ENCODE peak calls at places on chromosomes 1 and 21, in seven cellular contexts. M is fibroblast of lung, G is brain microvascular endothelial cell, N is endothelial cell of umbilical vein, X is fibroblast of the aortic adventitia, B is OCI-LY7, P is A549. J is an unnamed sample.

GRCh38 chr21:37231247-37231645 is 35.9 kb downstream of the VPS26C start:
- DNase-seq in G (no peak), B (no peak), M (no peak), X (no peak), P (no peak), N (no peak), J (no peak)

GRCh38 chr1:179921981-179922380 is 32.6 kb upstream of the CEP350 start:
- DNase-seq in M (peak), P (no peak), B (no peak), X (no peak), G (no peak), N (no peak), J (no peak)

GRCh38 chr1:212607206-212607923 is 1.2 kb upstream of the ATF3 start:
- DNase-seq in X (no peak), N (peak), M (no peak), B (peak), G (no peak), P (no peak), J (no peak)

GRCh38 chr1:236144446-236145150 is 2.3 kb downstream of the GPR137B start:
- DNase-seq in P (no peak), M (no peak), G (no peak), X (no peak), N (no peak), B (no peak), J (no peak)

GRCh38 chr21:37367758-37368535 is 1.4 kb downstream of the DYRK1A start:
- DNase-seq in X (peak), N (peak), B (peak), G (peak), P (no peak), M (peak), J (no peak)

GRCh38 chr1:10651793-10652192 is 144.7 kb downstream of the CASZ1 start:
- DNase-seq in P (no peak), M (no peak), G (no peak), N (no peak), B (no peak), X (no peak), J (no peak)

GRCh38 chr1:7301346-7301993 is 469.6 kb upstream of the VAMP3 start:
- DNase-seq in P (peak), X (no peak), N (no peak), G (peak), B (no peak), M (peak), J (no peak)

GRCh38 chr1:110107867-110108469 is 4.3 kb upstream of the UBL4B start:
- DNase-seq in G (no peak), P (no peak), X (no peak), B (no peak), M (no peak), N (no peak), J (no peak)

GRCh38 chr1:205668951-205669340 is 11.4 kb downstream of the SLC45A3 start:
- DNase-seq in P (no peak), G (no peak), N (no peak), B (peak), X (no peak), M (no peak), J (no peak)

GRCh38 chr1:33165209-33165608 is 16.6 kb downstream of the TRIM62 start:
- DNase-seq in P (no peak), M (no peak), G (no peak), X (no peak), N (no peak), B (no peak), J (no peak)

GRCh38 chr1:230977781-230978490 is 725 bp downstream of the TTC13 start:
- DNase-seq in N (no peak), P (peak), X (peak), M (peak), B (peak), G (no peak), J (no peak)

GRCh38 chr1:243470492-243470891 is 214.7 kb downstream of the SDCCAG8 start:
- DNase-seq in P (no peak), M (no peak), B (no peak), N (no peak), X (no peak), G (no peak), J (no peak)

GRCh38 chr1:27117733-27118439 is 37.0 kb downstream of the SLC9A1 start:
- DNase-seq in B (no peak), X (no peak), G (peak), P (no peak), N (no peak), M (peak), J (no peak)

GRCh38 chr1:117639741-117640140 is 33.9 kb downstream of the TENT5C start:
- DNase-seq in G (no peak), X (no peak), B (no peak), N (no peak), M (no peak), P (no peak), J (no peak)

GRCh38 chr1:158371188-158371953 is 17.7 kb downstream of the CD1E start:
- DNase-seq in X (no peak), G (no peak), P (no peak), B (no peak), N (no peak), M (no peak), J (peak)

GRCh38 chr1:198258491-198258890 is 101.7 kb downstream of the NEK7 start:
- DNase-seq in B (no peak), M (peak), N (no peak), P (no peak), G (no peak), X (peak), J (no peak)

GRCh38 chr1:197735461-197735860 is 39.8 kb downstream of the DENND1B start:
- DNase-seq in X (no peak), M (no peak), B (no peak), N (no peak), G (no peak), P (no peak), J (no peak)

GRCh38 chr1:117754061-117754969 is 148.5 kb downstream of the TENT5C start:
- DNase-seq in G (peak), M (peak), X (peak), B (peak), N (peak), P (peak), J (no peak)

GRCh38 chr1:15796086-15796462 is 11.4 kb downstream of the UQCRHL start:
- DNase-seq in N (no peak), P (no peak), M (no peak), X (no peak), B (no peak), G (no peak), J (no peak)

GRCh38 chr1:236282159-236282716 is 480 bp upstream of the ERO1B start:
- DNase-seq in M (no peak), N (no peak), G (peak), P (no peak), X (no peak), B (peak), J (no peak)

GRCh38 chr1:72282690-72283203 is 408 bp upstream of the NEGR1 start:
- DNase-seq in X (peak), G (peak), M (peak), B (no peak), N (peak), P (peak), J (peak)

DNA sequence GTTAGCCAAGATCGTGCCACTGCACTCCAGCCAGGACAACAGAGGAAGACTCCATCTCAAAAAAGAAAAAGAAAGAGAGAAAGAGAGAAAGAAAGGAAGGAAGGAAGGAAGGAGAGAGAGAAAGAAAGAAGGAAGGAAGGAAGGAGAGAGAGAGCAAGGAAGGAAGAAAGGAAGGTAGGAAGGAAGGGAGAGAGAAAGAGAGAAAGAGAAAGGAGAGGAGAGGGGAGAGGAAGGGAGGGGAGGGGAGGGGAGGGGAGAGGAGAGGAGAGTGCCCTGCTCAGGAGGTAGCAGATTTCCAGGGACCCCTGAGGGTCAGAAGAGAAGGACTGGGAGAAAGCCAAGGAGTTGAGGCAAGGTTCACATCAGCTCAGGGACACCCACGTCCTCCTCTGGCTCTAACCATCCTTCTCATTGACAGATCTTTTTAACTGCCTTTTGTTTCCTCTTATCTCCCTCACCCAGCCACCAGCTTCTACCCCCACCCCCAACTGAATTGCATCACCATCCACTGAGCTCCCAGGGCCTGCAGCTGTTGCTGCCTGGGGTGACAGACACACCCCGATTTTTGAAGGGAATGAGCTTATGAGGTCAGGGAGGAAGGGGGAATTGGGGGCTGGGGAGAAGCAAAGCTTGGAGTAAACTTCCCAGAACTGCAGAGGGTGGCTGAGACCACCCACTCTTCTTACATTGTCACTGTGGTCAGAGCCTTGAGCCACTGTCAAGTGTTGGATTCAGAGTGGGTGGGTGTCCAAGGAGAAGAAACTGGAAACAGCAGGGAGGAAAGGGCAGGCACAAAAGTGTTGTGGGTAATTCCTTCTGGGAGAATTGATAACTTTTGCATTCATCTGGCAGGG is 91.6 kb downstream of the GLUL start:
- DNase-seq in M (peak), N (no peak), P (no peak), X (peak), G (no peak), B (no peak), J (no peak)
- H3K4me3 ChIP-seq in M (no peak), N (no peak), P (no peak), X (no peak), G (no peak), B (no peak), J (no peak)

GRCh38 chr1:67557731-67558448 is 127.1 kb upstream of the GADD45A start:
- DNase-seq in M (peak), B (no peak), X (no peak), P (no peak), N (no peak), G (no peak), J (no peak)

GRCh38 chr1:67558449-67559193 is 126.4 kb upstream of the GADD45A start:
- DNase-seq in G (no peak), X (no peak), M (no peak), P (no peak), B (no peak), N (no peak), J (no peak)

GRCh38 chr1:67561704-67562113 is 123.3 kb upstream of the GADD45A start:
- DNase-seq in X (peak), M (peak), B (peak), G (peak), N (peak), P (peak), J (no peak)

GRCh38 chr1:67559222-67559700 is 125.7 kb upstream of the GADD45A start:
- DNase-seq in X (peak), N (no peak), B (no peak), M (peak), P (peak), G (peak), J (no peak)

GRCh38 chr1:67560580-67561285 is 124.3 kb upstream of the GADD45A start:
- DNase-seq in X (peak), B (no peak), M (no peak), N (no peak), G (no peak), P (no peak), J (no peak)
- TF ChIP-seq CTCF in X (no peak), B (no peak), M (no peak), N (no peak), G (no peak), P (no peak), J (no peak)

DNA sequence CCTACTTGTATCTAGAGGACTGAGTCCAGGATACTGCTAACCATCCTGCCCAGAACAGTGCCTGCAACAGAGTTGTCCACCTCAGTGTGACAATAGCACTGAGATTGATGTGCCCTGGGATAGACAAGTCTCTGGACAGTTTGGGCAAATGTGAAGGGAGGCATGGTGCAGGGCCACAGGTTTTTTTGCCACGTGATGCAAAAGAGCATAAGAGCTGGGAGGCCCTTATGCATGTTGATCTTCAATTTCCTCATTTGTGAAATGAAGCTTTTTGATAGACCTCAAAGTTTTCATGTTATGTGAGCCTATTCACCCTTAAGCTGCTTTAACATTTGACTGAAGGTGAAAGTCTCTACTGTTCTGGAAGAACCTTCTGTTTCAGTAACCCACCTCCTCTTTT is 46.3 kb downstream of the MAP3K7CL start:
- DNase-seq in N (no peak), M (no peak), B (no peak), G (no peak), X (no peak), P (no peak), J (no peak)
- H3K4me3 ChIP-seq in N (no peak), M (no peak), B (no peak), G (no peak), X (no peak), P (no peak), J (no peak)

GRCh38 chr1:2163205-2163604 is 31.4 kb downstream of the FAAP20 start:
- DNase-seq in B (no peak), X (no peak), P (no peak), M (no peak), G (no peak), N (no peak), J (no peak)
- TF ChIP-seq CTCF in B (no peak), X (no peak), P (no peak), M (no peak), G (peak), N (no peak), J (no peak)

DNA sequence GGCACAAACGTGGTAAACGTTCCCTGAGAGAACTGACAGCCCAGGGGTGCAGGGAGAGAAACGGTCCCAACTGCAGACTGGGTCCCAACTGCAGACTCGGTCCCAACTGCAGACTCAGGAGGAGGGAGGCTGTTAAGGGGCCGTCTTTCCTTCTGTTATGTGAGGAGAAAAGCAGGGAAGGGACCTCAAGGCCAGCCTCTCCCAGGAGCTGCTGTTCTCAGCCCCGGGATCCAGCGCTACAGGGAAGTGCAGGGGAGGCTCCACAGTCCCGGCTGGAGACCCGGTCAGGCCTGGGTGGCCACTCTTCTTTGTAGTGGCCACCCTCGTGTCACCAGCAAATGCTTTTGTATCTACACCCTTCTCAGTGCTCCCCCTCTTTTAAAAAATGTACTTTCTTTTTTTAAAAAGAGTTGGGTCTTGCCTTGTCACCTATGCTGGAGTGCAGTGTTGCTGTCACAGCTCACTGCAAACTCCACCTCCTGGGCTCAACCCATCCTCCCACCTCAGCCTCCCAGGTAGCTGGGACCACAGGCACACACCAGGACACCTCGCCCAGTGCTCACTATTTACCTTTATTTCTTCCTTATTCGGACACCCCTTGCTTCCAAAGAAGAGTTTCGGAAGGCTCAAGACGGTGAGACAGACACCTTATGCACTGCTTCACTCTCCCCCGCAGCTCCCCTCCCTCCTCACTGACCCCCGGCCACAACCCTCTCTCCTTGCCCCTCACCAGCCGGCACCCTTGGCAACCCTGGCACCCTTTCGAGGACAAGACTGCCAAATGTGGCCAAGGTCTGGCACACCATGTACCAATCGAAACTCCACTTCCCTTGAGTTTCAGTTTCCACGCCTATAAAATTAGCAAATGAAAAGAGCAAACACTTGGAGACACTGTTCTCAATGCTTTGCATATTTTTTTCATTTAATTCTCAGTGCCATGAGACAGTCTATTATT is 21.8 kb downstream of the CAPN2 start:
- DNase-seq in N (no peak), B (no peak), M (no peak), X (no peak), P (no peak), G (no peak), J (no peak)
- H3K4me3 ChIP-seq in N (no peak), B (no peak), M (no peak), X (no peak), P (no peak), G (no peak), J (no peak)

J was measured in epithelial cell of proximal tubule.